ENCODE peak calls at places on chromosomes 12 and 14, in seven cellular contexts. D, I, Z, Y, P, H and Q are unnamed samples.

GRCh38 chr14:38238881-38239280 is 17.0 kb downstream of the CLEC14A start:
- DNase-seq in P (no peak), Z (no peak), Y (no peak), D (no peak), H (no peak), I (no peak), Q (peak; percentile 22)

GRCh38 chr12:104669851-104670337 is 213.1 kb downstream of the CHST11 start:
- DNase-seq in Z (peak; percentile 67), I (no peak), P (no peak), D (peak; percentile 72), Y (peak; percentile 42), H (peak; percentile 43), Q (peak; percentile 68)

GRCh38 chr14:106141242-106142220 is 615.1 kb downstream of the TMEM121 start:
- DNase-seq in D (no peak), P (no peak), Z (no peak), H (no peak), I (no peak), Y (no peak), Q (no peak)

GRCh38 chr14:100439781-100440180 is 116.6 kb downstream of the SLC25A47 start:
- DNase-seq in P (no peak), Z (peak; percentile 81), Y (peak; percentile 52), H (no peak), D (no peak), I (no peak), Q (peak; percentile 36)

GRCh38 chr12:64938179-64938578 is 113.7 kb downstream of the TBC1D30 start:
- DNase-seq in H (no peak), Y (no peak), D (no peak), I (no peak), Z (no peak), P (no peak), Q (no peak)

GRCh38 chr14:35393826-35394225 is 10.7 kb downstream of the NFKBIA start:
- DNase-seq in D (no peak), Y (no peak), Z (no peak), I (no peak), P (no peak), H (no peak), Q (no peak)

GRCh38 chr14:59464651-59465569 is at the start of gene GPR135:
- DNase-seq in I (no peak), D (peak; percentile 83), P (no peak), Y (peak; percentile 69), Z (peak; percentile 40), H (peak; percentile 46), Q (peak; percentile 32)

GRCh38 chr12:197911-198695 is 15.9 kb downstream of the SLC6A12 start:
- DNase-seq in P (no peak), D (no peak), I (no peak), H (no peak), Z (no peak), Y (no peak), Q (no peak)

GRCh38 chr12:133023566-133023965 is 13.7 kb upstream of the ZNF84 start:
- DNase-seq in D (no peak), I (no peak), Z (no peak), P (no peak), H (peak; percentile 10), Y (no peak), Q (no peak)

GRCh38 chr12:70666364-70666763 is 29.1 kb upstream of the PTPRB start:
- DNase-seq in P (no peak), D (no peak), Y (no peak), I (no peak), H (no peak), Z (no peak), Q (no peak)

GRCh38 chr12:70660620-70661219 is 23.5 kb upstream of the PTPRB start:
- DNase-seq in I (peak; percentile 39), Z (peak; percentile 91), D (no peak), Y (peak; percentile 21), H (peak; percentile 86), P (peak; percentile 89), Q (peak; percentile 68)

GRCh38 chr12:70664463-70664862 is 27.2 kb upstream of the PTPRB start:
- DNase-seq in Z (peak; percentile 43), H (peak; percentile 49), Y (no peak), D (no peak), P (no peak), I (no peak), Q (no peak)

GRCh38 chr12:70661762-70662161 is 24.5 kb upstream of the PTPRB start:
- DNase-seq in I (peak; percentile 63), Z (peak; percentile 84), Y (no peak), H (peak; percentile 89), P (peak; percentile 60), D (no peak), Q (peak; percentile 49)

DNA sequence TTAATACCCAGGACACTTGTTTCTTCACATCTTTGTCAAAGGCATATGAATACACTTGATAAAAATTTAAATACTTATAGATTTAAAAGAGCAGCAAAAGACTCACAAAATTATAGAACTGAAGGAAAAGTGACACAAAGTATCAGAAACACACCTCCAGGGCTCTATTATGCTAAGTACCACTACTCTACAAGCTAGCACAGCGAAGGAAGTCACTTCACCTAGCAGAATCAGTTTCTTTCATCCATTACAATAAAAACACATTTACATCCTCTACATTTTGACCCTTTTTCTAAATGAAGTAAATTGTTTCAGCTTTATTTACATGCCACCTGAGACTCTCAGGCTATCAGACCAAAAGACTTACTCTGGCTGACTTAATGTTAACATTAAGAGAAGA is 26.6 kb upstream of the PTPRB start:
- DNase-seq in P (no peak), Y (no peak), H (no peak), Z (no peak), D (no peak), I (no peak), Q (no peak)
- H3K4me3 ChIP-seq in P (no peak overlapping the region), Y (peak overlapping the region; percentile 17), H (no peak overlapping the region), Z (no peak overlapping the region), D (no peak overlapping the region), I (no peak overlapping the region), Q (no peak overlapping the region)

DNA sequence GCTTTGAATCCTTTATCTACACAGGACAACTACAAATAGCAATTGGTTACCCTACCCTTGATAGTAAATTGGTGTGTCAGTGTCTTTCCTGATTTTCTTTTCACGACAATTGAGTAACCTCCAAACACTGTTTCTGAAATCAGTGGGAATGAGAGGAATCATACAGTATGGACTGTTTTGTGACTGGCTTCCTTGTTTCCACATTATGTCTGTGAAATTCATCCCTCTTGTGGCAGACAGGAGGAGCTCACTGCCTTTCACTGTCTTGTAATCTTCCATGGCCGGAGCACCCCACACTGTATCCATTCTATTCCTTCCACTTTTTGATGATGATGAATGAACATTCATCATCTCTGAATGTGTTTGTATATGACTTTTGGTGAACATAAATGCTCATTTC is 164.0 kb upstream of the PZP start:
- DNase-seq in Y (no peak), Z (no peak), H (peak; percentile 56), I (no peak), D (no peak), P (no peak), Q (peak; percentile 17)
- TF ChIP-seq CTCF in Y (no peak), Z (no peak), H (peak; percentile 63), I (peak; percentile 41), D (no peak), P (peak; percentile 27), Q (peak; percentile 33)

GRCh38 chr12:8991371-8992085 is 2.2 kb downstream of the KLRG1 start:
- DNase-seq in D (no peak), Y (no peak), Z (no peak), P (no peak), I (no peak), H (no peak), Q (no peak)

GRCh38 chr12:8992086-8992409 is 2.7 kb downstream of the KLRG1 start:
- DNase-seq in Y (no peak), D (no peak), P (no peak), H (no peak), I (no peak), Z (no peak), Q (no peak)

GRCh38 chr12:8987163-8987562 is 2.2 kb upstream of the KLRG1 start:
- DNase-seq in I (no peak), D (no peak), P (no peak), Y (no peak), H (no peak), Z (no peak), Q (no peak)

GRCh38 chr12:8987589-8988205 is 1.6 kb upstream of the KLRG1 start:
- DNase-seq in H (no peak), Z (no peak), D (no peak), P (no peak), I (no peak), Y (no peak), Q (no peak)

DNA sequence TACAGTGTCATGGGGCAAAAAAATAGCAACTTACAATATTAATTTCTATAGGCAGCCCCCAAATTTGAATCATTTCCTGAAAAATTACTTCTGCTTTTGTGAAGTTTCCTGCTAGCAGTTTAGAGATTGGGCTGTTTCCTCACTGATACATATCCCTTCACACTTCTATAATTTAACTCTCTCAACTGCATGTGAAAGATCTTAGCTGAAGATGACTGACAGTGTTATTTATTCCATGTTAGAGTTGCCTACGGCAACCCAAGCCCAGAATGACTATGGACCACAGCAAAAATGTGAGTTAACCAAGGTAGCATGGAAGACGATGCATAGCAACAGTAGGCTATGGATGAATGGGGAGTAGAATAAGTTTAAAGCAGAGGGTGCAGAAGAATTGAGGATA is at the start of gene KLRG1:
- DNase-seq in H (no peak), Y (no peak), I (no peak), Z (no peak), D (no peak), P (no peak), Q (no peak)
- H3K4me3 ChIP-seq in H (no peak within 1 kb of the TSS), Y (no peak within 1 kb of the TSS), I (no peak within 1 kb of the TSS), Z (no peak within 1 kb of the TSS), D (peak within 1 kb of the TSS; percentile 7), P (no peak within 1 kb of the TSS), Q (no peak within 1 kb of the TSS)

GRCh38 chr12:47078733-47079364 is 572 bp upstream of the PCED1B start:
- DNase-seq in Y (peak; percentile 21), P (no peak), H (no peak), D (peak; percentile 62), I (no peak), Z (no peak), Q (no peak)

GRCh38 chr12:47079894-47080724 is at the start of gene AMIGO2:
- DNase-seq in Y (peak; percentile 54), I (no peak), P (no peak), H (peak; percentile 59), Z (peak; percentile 73), D (peak; percentile 72), Q (peak; percentile 46)

GRCh38 chr12:47082283-47082962 is 2.7 kb upstream of the AMIGO2 start:
- DNase-seq in P (no peak), H (no peak), D (no peak), Z (no peak), I (no peak), Y (no peak), Q (no peak)

GRCh38 chr12:47079365-47079893 is at the start of gene PCED1B:
- DNase-seq in P (no peak), I (no peak), H (peak; percentile 85), Z (peak; percentile 75), Y (peak; percentile 80), D (peak; percentile 88), Q (peak; percentile 62)

DNA sequence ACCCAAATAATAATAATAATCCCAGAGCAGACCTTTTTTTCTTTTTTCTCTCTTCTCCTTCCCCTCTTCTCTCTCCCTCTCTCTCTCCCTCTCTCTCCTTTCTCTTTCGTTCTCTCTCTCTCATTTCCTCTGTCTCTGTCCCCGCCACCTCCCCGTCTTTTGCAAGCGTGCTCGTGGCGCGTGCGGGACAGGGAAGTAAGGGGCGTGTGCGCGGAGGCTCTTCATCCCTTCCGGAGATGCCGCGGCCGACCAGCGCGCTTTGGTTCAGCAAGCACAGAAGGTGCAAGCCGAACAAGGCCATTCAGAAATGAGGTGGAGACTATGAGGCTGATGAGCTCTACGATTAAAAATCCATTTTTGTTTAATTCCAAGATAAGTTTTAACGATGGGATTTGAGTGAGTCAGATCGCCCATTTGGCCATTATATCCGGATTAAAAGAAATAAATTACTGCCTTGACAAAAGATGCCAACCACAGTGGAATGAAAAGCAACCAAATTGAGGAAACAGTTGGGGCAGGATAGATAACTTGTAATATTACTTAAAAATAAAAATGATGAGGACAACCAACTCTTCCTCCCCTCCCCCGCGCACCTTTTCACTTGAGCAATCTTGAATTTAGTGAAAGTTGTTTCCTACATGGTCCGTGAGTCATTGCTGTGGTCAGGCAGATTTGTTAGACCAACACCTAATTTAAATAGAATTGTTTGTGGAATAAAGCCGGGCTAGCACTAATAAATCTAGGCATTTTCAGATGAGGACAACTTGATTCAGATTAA is 1.2 kb upstream of the AMIGO2 start:
- DNase-seq in Y (peak; percentile 64), Z (peak; percentile 53), I (no peak), D (peak; percentile 88), H (peak; percentile 70), P (peak; percentile 67), Q (peak; percentile 59)
- TF ChIP-seq CTCF in Y (no peak), Z (no peak), I (no peak), D (no peak), H (no peak), P (no peak), Q (no peak)